ENCODE peak calls at places on chromosomes 4 and X, in four cellular contexts. B is IMR-90, L is mesendoderm, Z is H1. K is an unnamed sample.

GRCh38 chrX:9598344-9598743 is 133.5 kb downstream of the TBL1X start:
- DNase-seq in L (no peak), B (no peak), Z (no peak), K (no peak)

GRCh38 chr4:8709050-8709728 is 116.6 kb downstream of the CPZ start:
- DNase-seq in B (no peak), Z (no peak), L (no peak), K (peak)

GRCh38 chrX:12970691-12971202 is 4.2 kb upstream of the TMSB4X start:
- DNase-seq in L (peak), Z (no peak), B (peak), K (peak)

GRCh38 chrX:51837926-51838325 is 55.5 kb upstream of the MAGED1 start:
- DNase-seq in B (peak), L (no peak), Z (no peak), K (no peak)

GRCh38 chr4:119785963-119786362 is 157.4 kb upstream of the PDE5A start:
- DNase-seq in L (peak), B (peak), Z (no peak), K (no peak)

GRCh38 chr4:168907119-168907698 is 102.8 kb downstream of the CBR4 start:
- DNase-seq in B (peak), L (no peak), Z (no peak), K (no peak)

GRCh38 chrX:74187211-74187610 is 116.8 kb upstream of the ZCCHC13 start:
- DNase-seq in Z (no peak), L (no peak), B (peak), K (no peak)

GRCh38 chrX:136528645-136529315 is 3.2 kb upstream of the VGLL1 start:
- DNase-seq in Z (no peak), B (no peak), L (peak), K (peak)

GRCh38 chrX:94751611-94752010 is 1077.6 kb downstream of the FAM133A start:
- DNase-seq in Z (no peak), B (no peak), L (peak), K (no peak)

GRCh38 chr4:140003851-140004579 is 150.0 kb downstream of the MAML3 start:
- DNase-seq in L (no peak), B (peak), Z (no peak), K (no peak)

GRCh38 chr4:76458829-76459228 is 23.8 kb downstream of the SHROOM3 start:
- DNase-seq in L (peak), Z (no peak), B (no peak), K (no peak)

GRCh38 chr4:144712775-144713174 is 66.8 kb downstream of the HHIP start:
- DNase-seq in L (no peak), B (peak), Z (no peak), K (no peak)

GRCh38 chr4:13415068-13415785 is 68.9 kb downstream of the RAB28 start:
- DNase-seq in B (no peak), Z (no peak), L (no peak), K (peak)

GRCh38 chrX:121322159-121322558 is 274.7 kb downstream of the GLUD2 start:
- DNase-seq in L (no peak), B (no peak), Z (no peak), K (no peak)

GRCh38 chr4:6032249-6033244 is 14.3 kb upstream of the C4orf50 start:
- DNase-seq in B (no peak), Z (no peak), L (no peak), K (no peak)

GRCh38 chr4:5137226-5137625 is 85.9 kb downstream of the STK32B start:
- DNase-seq in Z (no peak), L (no peak), B (no peak), K (no peak)

GRCh38 chrX:153900806-153901752 is 3.4 kb upstream of the AVPR2 start:
- DNase-seq in L (peak), B (peak), Z (no peak), K (peak)

GRCh38 chr4:78510681-78511080 is 40.9 kb upstream of the ANXA3 start:
- DNase-seq in B (no peak), Z (no peak), L (no peak), K (no peak)

GRCh38 chr4:18198653-18199052 is 177.1 kb upstream of the LCORL start:
- DNase-seq in B (no peak), Z (no peak), L (peak), K (no peak)

GRCh38 chr4:72666910-72667309 is 97.9 kb upstream of the ADAMTS3 start:
- DNase-seq in B (no peak), L (peak), Z (no peak), K (peak)

GRCh38 chrX:108447303-108447702 is 7.7 kb downstream of the COL4A5 start:
- DNase-seq in Z (no peak), B (peak), L (no peak), K (no peak)

GRCh38 chr4:20925176-20925575 is 224.9 kb downstream of the PACRGL start:
- DNase-seq in B (no peak), Z (no peak), L (peak), K (no peak)

GRCh38 chr4:20922962-20923361 is 222.7 kb downstream of the PACRGL start:
- DNase-seq in L (no peak), Z (no peak), B (no peak), K (no peak)
- H2BK120ac ChIP-seq in L (no peak), Z (no peak), B (no peak), K (no peak)

DNA sequence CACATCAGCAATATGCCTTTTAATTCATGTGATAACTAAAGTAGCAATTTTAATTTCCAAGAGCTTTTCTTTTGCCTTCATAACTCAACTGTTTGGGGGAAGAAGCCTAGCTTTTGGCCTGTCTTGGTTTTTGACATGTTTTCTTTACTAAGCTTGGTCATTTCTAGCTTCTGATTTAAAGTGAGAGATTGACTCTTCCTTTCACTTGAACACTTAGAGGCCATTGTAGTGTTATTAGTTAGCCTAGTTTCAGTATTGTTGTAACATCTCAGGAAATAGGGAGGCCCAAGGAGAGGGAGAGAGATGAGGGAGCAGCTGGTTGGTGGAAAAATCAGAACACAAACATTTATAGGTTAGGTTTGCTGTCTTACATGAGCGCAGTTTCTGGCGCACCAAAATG is 44.8 kb downstream of the DCLK2 start:
- DNase-seq in B (no peak), Z (no peak), L (no peak), K (no peak)
- H4K5ac ChIP-seq in B (no peak), Z (no peak), L (no peak), K (no peak)

GRCh38 chrX:48703228-48703627 is 6.7 kb downstream of the SUV39H1 start:
- DNase-seq in Z (no peak), L (no peak), B (no peak), K (no peak)

GRCh38 chrX:48702032-48702431 is 5.5 kb downstream of the SUV39H1 start:
- DNase-seq in L (no peak), B (no peak), Z (no peak), K (no peak)

GRCh38 chrX:48703642-48704481 is 7.3 kb downstream of the SUV39H1 start:
- DNase-seq in B (peak), Z (no peak), L (peak), K (no peak)

GRCh38 chrX:48700951-48701653 is 4.6 kb downstream of the SUV39H1 start:
- DNase-seq in L (no peak), Z (no peak), B (peak), K (no peak)

DNA sequence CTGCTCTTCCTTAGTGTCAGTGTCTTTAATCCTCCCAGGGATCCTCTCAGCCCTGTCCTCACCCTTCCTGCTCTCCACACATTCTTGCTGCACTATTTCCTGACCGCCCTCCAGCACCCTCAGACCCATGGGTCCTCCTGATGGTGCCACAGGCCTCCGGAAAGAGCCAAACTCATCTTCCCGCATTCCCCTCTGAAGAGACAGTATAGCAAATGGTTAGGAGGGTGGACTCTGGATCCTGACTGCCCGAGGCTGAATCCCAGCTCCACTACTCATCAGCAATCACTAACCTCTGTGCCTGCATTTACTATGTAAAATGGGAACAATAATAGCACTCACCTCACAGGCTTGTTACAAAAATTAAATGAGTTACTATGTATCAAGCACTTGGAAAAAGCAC is 6.2 kb downstream of the SUV39H1 start:
- DNase-seq in B (no peak), L (no peak), Z (no peak), K (no peak)
- H2BK120ac ChIP-seq in B (no peak), L (no peak), Z (no peak), K (no peak)

GRCh38 chr4:112668131-112668530 is 31.2 kb downstream of the LARP7 start:
- DNase-seq in L (no peak), B (no peak), Z (no peak), K (no peak)
- H4K5ac ChIP-seq in L (no peak), B (no peak), Z (no peak), K (no peak)

GRCh38 chr4:187268940-187269339 is 545.3 kb upstream of the FAT1 start:
- DNase-seq in L (no peak), Z (no peak), B (peak), K (no peak)
- H2BK120ac ChIP-seq in L (no peak), Z (no peak), B (peak), K (no peak)

GRCh38 chrX:21400408-21401121 is 26.3 kb downstream of the CNKSR2 start:
- DNase-seq in Z (no peak), B (no peak), L (no peak), K (no peak)

GRCh38 chrX:21394792-21395191 is 20.6 kb downstream of the CNKSR2 start:
- DNase-seq in B (no peak), L (no peak), Z (no peak), K (no peak)

GRCh38 chrX:21398424-21398823 is 24.2 kb downstream of the CNKSR2 start:
- DNase-seq in B (no peak), L (peak), Z (no peak), K (no peak)
- H4K5ac ChIP-seq in B (no peak), L (no peak), Z (no peak), K (no peak)

GRCh38 chr4:186029731-186030421 is 39.1 kb upstream of the TLR3 start:
- DNase-seq in Z (no peak), L (peak), B (peak), K (no peak)
- H2BK120ac ChIP-seq in Z (peak), L (no peak), B (no peak), K (no peak)

DNA sequence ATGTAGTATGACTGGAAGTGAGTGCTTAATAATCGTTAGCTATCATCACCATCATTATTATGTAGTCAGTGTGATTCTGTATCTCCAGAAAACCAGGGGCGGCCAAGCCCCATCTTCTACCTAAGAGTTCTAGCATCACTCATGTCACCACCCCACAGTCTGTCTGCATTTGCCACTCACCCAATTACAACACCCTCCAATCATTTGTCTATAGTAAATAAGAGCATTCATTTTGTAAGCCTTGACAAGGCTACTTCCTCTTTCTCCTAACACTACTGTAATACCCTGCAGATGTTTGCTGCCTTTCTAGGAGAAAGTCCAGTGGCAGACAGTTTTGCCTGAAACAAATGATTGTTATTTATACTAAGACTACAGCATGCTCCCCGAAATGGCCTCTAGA is 15.8 kb upstream of the IL21 start:
- DNase-seq in L (no peak), Z (no peak), B (no peak), K (no peak)
- H4K5ac ChIP-seq in L (no peak), Z (no peak), B (no peak), K (no peak)

K was measured in H9.